ENCODE peak calls at places on chromosomes 11 and 22, in seven cellular contexts. D is PC-3, I is HL-60, A is mammary epithelial cell, W is gastrocnemius medialis, M is hepatocyte, L is psoas muscle. R is an unnamed sample.
A peak's percentile ranks its signal among the peaks of the same experiment; 100 is the strongest.

GRCh38 chr22:20380486-20380885 is 13.5 kb upstream of the ZNF74 start:
- DNase-seq in D (no peak), I (no peak), A (peak; percentile 60), W (no peak), M (no peak), L (no peak), R (peak; percentile 6)

GRCh38 chr11:88183233-88183632 is 8.0 kb upstream of the RAB38 start:
- DNase-seq in D (no peak), I (no peak), A (peak; percentile 40), W (no peak), M (no peak), L (no peak), R (no peak)

GRCh38 chr11:64570341-64570740 is 20.7 kb upstream of the SLC22A12 start:
- DNase-seq in D (no peak), I (no peak), A (no peak), W (no peak), M (no peak), L (no peak), R (no peak)

GRCh38 chr11:6353367-6353987 is 33.2 kb upstream of the CAVIN3 start:
- DNase-seq in D (peak; percentile 68), I (peak; percentile 51), A (peak; percentile 68), W (peak; percentile 39), M (peak; percentile 90), L (peak; percentile 38), R (peak; percentile 61)

GRCh38 chr11:125953401-125953935 is 7.6 kb downstream of the VSIG10L2 start:
- DNase-seq in D (no peak), I (no peak), A (no peak), W (no peak), M (no peak), L (no peak), R (no peak)

GRCh38 chr11:113906515-113906914 is 1.9 kb downstream of the HTR3B start:
- DNase-seq in D (no peak), I (no peak), A (no peak), W (no peak), M (peak; percentile 60), L (no peak), R (no peak)

GRCh38 chr11:78161937-78162336 is 22.5 kb upstream of the ALG8 start:
- DNase-seq in D (no peak), I (no peak), A (no peak), W (no peak), M (no peak), L (peak; percentile 40), R (no peak)

GRCh38 chr11:70129051-70129592 is 51.0 kb downstream of the ANO1 start:
- DNase-seq in D (no peak), I (no peak), A (no peak), W (no peak), M (no peak), L (no peak), R (no peak)

GRCh38 chr11:78645226-78646202 is 70.8 kb upstream of the NARS2 start:
- DNase-seq in D (peak; percentile 96), I (peak; percentile 62), A (peak; percentile 74), W (peak; percentile 28), M (peak; percentile 81), L (peak; percentile 49), R (peak; percentile 71)

GRCh38 chr22:46054878-46055158 is 77.9 kb upstream of the WNT7B start:
- DNase-seq in D (no peak), I (no peak), A (no peak), W (no peak), M (no peak), L (no peak), R (no peak)

GRCh38 chr11:95788921-95789505 is 569 bp downstream of the FAM76B start:
- DNase-seq in D (peak; percentile 42), I (peak; percentile 38), A (peak; percentile 23), W (no peak), M (peak; percentile 71), L (no peak), R (peak; percentile 13)

GRCh38 chr22:40240160-40240559 is 62.4 kb downstream of the TNRC6B start:
- DNase-seq in D (no peak), I (no peak), A (no peak), W (no peak), M (no peak), L (no peak), R (no peak)

GRCh38 chr11:122491486-122491885 is 164.0 kb upstream of the UBASH3B start:
- DNase-seq in D (no peak), I (peak; percentile 73), A (peak; percentile 84), W (no peak), M (peak; percentile 34), L (no peak), R (peak; percentile 48)

GRCh38 chr11:69551963-69552362 is 70.5 kb downstream of the LINC01488 start:
- DNase-seq in D (no peak), I (no peak), A (no peak), W (no peak), M (no peak), L (no peak), R (no peak)

GRCh38 chr22:26697151-26697550 is 39.8 kb downstream of the MIAT start:
- DNase-seq in D (no peak), I (no peak), A (no peak), W (no peak), M (no peak), L (no peak), R (no peak)

GRCh38 chr11:1123970-1124369 is 33.8 kb upstream of the MUC5AC start:
- DNase-seq in D (no peak), I (no peak), A (no peak), W (no peak), M (no peak), L (no peak), R (no peak)

GRCh38 chr22:27377901-27378300 is 423.7 kb downstream of the MN1 start:
- DNase-seq in D (no peak), I (no peak), A (no peak), W (no peak), M (no peak), L (no peak), R (no peak)

GRCh38 chr11:48107188-48107704 is 109.4 kb upstream of the OR4B1 start:
- DNase-seq in D (peak; percentile 66), I (no peak), A (peak; percentile 57), W (no peak), M (no peak), L (no peak), R (no peak)

GRCh38 chr11:70399681-70400112 is 1.4 kb downstream of the CTTN start:
- DNase-seq in D (peak; percentile 99), I (no peak), A (peak; percentile 92), W (peak; percentile 89), M (peak; percentile 94), L (peak; percentile 90), R (peak; percentile 95)

GRCh38 chr11:99766816-99767215 is 746.1 kb downstream of the CNTN5 start:
- DNase-seq in D (no peak), I (no peak), A (no peak), W (no peak), M (peak; percentile 9), L (no peak), R (no peak)

GRCh38 chr11:47355283-47356128 is 3.0 kb upstream of the MYBPC3 start:
- DNase-seq in D (peak; percentile 95), I (peak; percentile 94), A (peak; percentile 78), W (peak; percentile 97), M (peak; percentile 96), L (peak; percentile 95), R (peak; percentile 76)

GRCh38 chr22:29030618-29031235 is 30.9 kb downstream of the C22orf31 start:
- DNase-seq in D (peak; percentile 76), I (no peak), A (peak; percentile 87), W (peak; percentile 82), M (peak; percentile 90), L (peak; percentile 77), R (peak; percentile 56)

GRCh38 chr11:36540998-36541397 is 26.8 kb upstream of the RAG1 start:
- DNase-seq in D (peak; percentile 60), I (peak; percentile 61), A (peak; percentile 53), W (peak; percentile 57), M (peak; percentile 49), L (peak; percentile 14), R (no peak)

DNA sequence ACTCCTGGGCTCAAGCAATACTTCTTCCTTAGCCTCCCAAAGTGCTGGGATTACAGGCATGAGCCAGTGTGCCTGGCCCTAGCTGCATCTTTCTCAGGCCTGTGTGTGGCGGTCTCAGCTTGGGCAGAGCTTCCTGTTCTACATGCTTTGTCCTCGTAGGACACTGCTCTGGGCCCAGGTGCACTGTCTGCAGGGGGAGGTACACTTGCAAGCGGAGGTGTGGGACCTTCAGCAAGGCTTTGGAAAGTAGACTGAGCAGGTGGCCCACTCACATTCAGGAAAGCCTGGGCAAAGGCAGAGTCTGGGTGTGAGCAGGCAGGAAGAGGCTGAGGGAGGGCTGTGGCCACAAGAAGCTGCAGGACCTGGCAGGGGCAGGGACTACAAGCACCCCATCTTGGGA is 33.6 kb upstream of the SUSD2 start:
- DNase-seq in D (no peak), I (no peak), A (no peak), W (no peak), M (no peak), L (no peak), R (no peak)
- H3K27ac ChIP-seq in D (no peak overlapping the region), I (peak overlapping the region; percentile 25), A (no peak overlapping the region), W (peak overlapping the region; percentile 83), M (peak overlapping the region; percentile 82), L (peak overlapping the region; percentile 50), R (peak overlapping the region; percentile 76)

DNA sequence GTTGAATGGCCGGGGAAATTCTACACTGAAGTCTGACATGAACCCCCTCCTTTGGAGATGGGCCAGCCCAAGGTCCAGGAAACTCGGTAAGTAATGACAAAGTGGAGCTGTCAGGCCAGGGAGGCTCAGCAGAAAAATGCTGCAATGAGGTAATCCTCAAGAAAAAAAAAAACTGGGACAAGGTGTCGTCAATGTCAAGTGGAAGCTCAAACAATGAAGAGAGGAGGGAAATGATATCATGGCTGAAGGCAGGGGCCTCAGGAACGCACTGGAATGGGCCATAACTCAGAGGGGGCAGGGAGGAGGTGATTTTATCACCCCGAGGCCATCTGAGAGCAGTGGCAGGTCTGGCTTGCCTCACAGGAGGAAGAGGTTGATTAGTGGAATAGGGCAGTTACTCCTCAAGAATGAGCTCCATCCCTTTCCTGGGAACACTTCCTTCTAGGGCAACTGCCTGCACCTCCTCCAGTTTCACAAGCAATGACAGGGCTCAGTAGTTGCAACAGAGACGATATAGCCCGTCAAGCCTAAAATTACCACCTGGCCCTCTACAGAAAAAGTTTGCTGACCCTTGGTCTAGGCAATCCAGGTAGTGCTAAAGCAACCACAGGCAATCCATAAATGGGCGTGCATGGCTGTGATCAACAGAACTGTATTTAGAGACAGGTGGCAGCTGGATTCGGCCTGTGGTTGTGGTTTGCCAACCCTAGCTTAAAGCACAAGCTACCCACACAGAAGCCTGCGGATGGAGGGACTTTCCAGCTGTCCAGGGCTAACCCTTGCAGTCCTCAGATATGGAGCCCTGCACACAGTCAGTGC is 65.2 kb downstream of the FBXO7 start:
- DNase-seq in D (no peak), I (no peak), A (peak; percentile 38), W (no peak), M (peak; percentile 72), L (no peak), R (no peak)
- TF ChIP-seq CTCF in D (no peak), I (no peak), A (no peak), W (no peak), M (no peak), L (no peak), R (no peak)

DNA sequence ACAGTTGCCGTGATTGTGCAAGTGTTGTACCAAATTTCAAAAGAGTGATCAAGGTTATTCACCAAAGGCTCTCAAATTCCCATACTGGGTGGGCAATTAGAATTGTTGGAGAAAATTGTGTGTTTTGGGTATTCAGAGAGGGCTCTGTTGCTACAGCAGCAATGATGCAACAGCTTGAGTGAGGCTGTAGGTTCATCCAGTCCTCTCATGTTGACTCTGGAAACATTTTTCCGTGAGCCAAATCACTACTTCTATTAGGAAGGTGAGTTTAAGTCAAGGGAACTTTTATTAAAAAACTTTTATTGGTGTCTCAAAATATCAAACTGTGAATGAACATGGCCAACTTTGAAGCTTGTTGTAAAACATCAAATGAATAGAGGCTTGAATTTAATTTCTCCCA is 116.5 kb downstream of the CD44 start:
- DNase-seq in D (no peak), I (no peak), A (no peak), W (no peak), M (no peak), L (no peak), R (no peak)
- H3K27ac ChIP-seq in D (no peak overlapping the region), I (no peak overlapping the region), A (no peak overlapping the region), W (no peak overlapping the region), M (no peak overlapping the region), L (no peak overlapping the region), R (no peak overlapping the region)

GRCh38 chr22:30990675-30991074 is 21.6 kb downstream of the TUG1 start:
- DNase-seq in D (no peak), I (no peak), A (no peak), W (no peak), M (no peak), L (no peak), R (no peak)
- TF ChIP-seq CTCF in D (no peak), I (no peak), A (no peak), W (no peak), M (no peak), L (no peak), R (no peak)

R was measured in RWPE1.